ENCODE peak calls at places on chromosomes 1 and 21, in four cellular contexts. One of them, this sample, is unnamed.

GRCh38 chr21:39696196-39696595 is 48.8 kb upstream of the IGSF5 start:
- DNase-seq in uterus: no peak
- DNase-seq in activated CD4-positive, alpha-beta T cell treated with anti-CD3 and anti-CD28 coated beads for 24 hours: no peak
- DNase-seq in stimulated activated CD4-positive, alpha-beta T cell treated with anti-CD3 and anti-CD28 coated beads, Interleukin-2, amount 100 ng/mL, for 24 hours: no peak
- DNase-seq in this sample: no peak

GRCh38 chr1:90725961-90726715 is 9.0 kb upstream of the BARHL2 start:
- DNase-seq in stimulated activated CD4-positive, alpha-beta T cell treated with anti-CD3 and anti-CD28 coated beads, Interleukin-2, amount 100 ng/mL, for 24 hours: no peak
- DNase-seq in uterus: no peak
- DNase-seq in activated CD4-positive, alpha-beta T cell treated with anti-CD3 and anti-CD28 coated beads for 24 hours: no peak
- DNase-seq in this sample: no peak

GRCh38 chr1:3034728-3035610 is 13.7 kb downstream of the ACTRT2 start:
- DNase-seq in uterus: no peak
- DNase-seq in activated CD4-positive, alpha-beta T cell treated with anti-CD3 and anti-CD28 coated beads for 24 hours: no peak
- DNase-seq in stimulated activated CD4-positive, alpha-beta T cell treated with anti-CD3 and anti-CD28 coated beads, Interleukin-2, amount 100 ng/mL, for 24 hours: no peak
- DNase-seq in this sample: no peak

GRCh38 chr1:207603777-207604176 is 41.2 kb upstream of the CR1L start:
- DNase-seq in activated CD4-positive, alpha-beta T cell treated with anti-CD3 and anti-CD28 coated beads for 24 hours: no peak
- DNase-seq in uterus: no peak
- DNase-seq in stimulated activated CD4-positive, alpha-beta T cell treated with anti-CD3 and anti-CD28 coated beads, Interleukin-2, amount 100 ng/mL, for 24 hours: no peak
- DNase-seq in this sample: no peak

GRCh38 chr1:6001992-6002576 is 9.9 kb upstream of the NPHP4 start:
- DNase-seq in uterus: no peak
- DNase-seq in stimulated activated CD4-positive, alpha-beta T cell treated with anti-CD3 and anti-CD28 coated beads, Interleukin-2, amount 100 ng/mL, for 24 hours: no peak
- DNase-seq in activated CD4-positive, alpha-beta T cell treated with anti-CD3 and anti-CD28 coated beads for 24 hours: no peak
- DNase-seq in this sample: no peak

GRCh38 chr1:170012920-170013319 is 61.6 kb downstream of the KIFAP3 start:
- DNase-seq in stimulated activated CD4-positive, alpha-beta T cell treated with anti-CD3 and anti-CD28 coated beads, Interleukin-2, amount 100 ng/mL, for 24 hours: no peak
- DNase-seq in activated CD4-positive, alpha-beta T cell treated with anti-CD3 and anti-CD28 coated beads for 24 hours: no peak
- DNase-seq in uterus: no peak
- DNase-seq in this sample: no peak

GRCh38 chr1:39988618-39989343 is 33.8 kb downstream of the MFSD2A start:
- DNase-seq in uterus: no peak
- DNase-seq in activated CD4-positive, alpha-beta T cell treated with anti-CD3 and anti-CD28 coated beads for 24 hours: no peak
- DNase-seq in stimulated activated CD4-positive, alpha-beta T cell treated with anti-CD3 and anti-CD28 coated beads, Interleukin-2, amount 100 ng/mL, for 24 hours: no peak
- DNase-seq in this sample: no peak

GRCh38 chr1:150012611-150013010 is 2.1 kb upstream of the OTUD7B start:
- DNase-seq in stimulated activated CD4-positive, alpha-beta T cell treated with anti-CD3 and anti-CD28 coated beads, Interleukin-2, amount 100 ng/mL, for 24 hours: no peak
- DNase-seq in uterus: no peak
- DNase-seq in activated CD4-positive, alpha-beta T cell treated with anti-CD3 and anti-CD28 coated beads for 24 hours: no peak
- DNase-seq in this sample: no peak

GRCh38 chr1:228274452-228275153 is 66.8 kb downstream of the OBSCN start:
- DNase-seq in uterus: peak
- DNase-seq in stimulated activated CD4-positive, alpha-beta T cell treated with anti-CD3 and anti-CD28 coated beads, Interleukin-2, amount 100 ng/mL, for 24 hours: no peak
- DNase-seq in activated CD4-positive, alpha-beta T cell treated with anti-CD3 and anti-CD28 coated beads for 24 hours: no peak
- DNase-seq in this sample: no peak

GRCh38 chr1:173333581-173333980 is 126.5 kb upstream of the TNFSF4 start:
- DNase-seq in stimulated activated CD4-positive, alpha-beta T cell treated with anti-CD3 and anti-CD28 coated beads, Interleukin-2, amount 100 ng/mL, for 24 hours: no peak
- DNase-seq in uterus: no peak
- DNase-seq in activated CD4-positive, alpha-beta T cell treated with anti-CD3 and anti-CD28 coated beads for 24 hours: no peak
- DNase-seq in this sample: no peak

GRCh38 chr1:180415985-180416633 is 86.3 kb downstream of the ACBD6 start:
- DNase-seq in stimulated activated CD4-positive, alpha-beta T cell treated with anti-CD3 and anti-CD28 coated beads, Interleukin-2, amount 100 ng/mL, for 24 hours: no peak
- DNase-seq in uterus: no peak
- DNase-seq in activated CD4-positive, alpha-beta T cell treated with anti-CD3 and anti-CD28 coated beads for 24 hours: no peak
- DNase-seq in this sample: no peak

GRCh38 chr1:155086182-155086741 is 7.6 kb downstream of the EFNA3 start:
- DNase-seq in stimulated activated CD4-positive, alpha-beta T cell treated with anti-CD3 and anti-CD28 coated beads, Interleukin-2, amount 100 ng/mL, for 24 hours: peak
- DNase-seq in uterus: peak
- DNase-seq in activated CD4-positive, alpha-beta T cell treated with anti-CD3 and anti-CD28 coated beads for 24 hours: peak
- DNase-seq in this sample: peak

GRCh38 chr1:119321661-119322419 is 46.7 kb upstream of the HAO2 start:
- DNase-seq in stimulated activated CD4-positive, alpha-beta T cell treated with anti-CD3 and anti-CD28 coated beads, Interleukin-2, amount 100 ng/mL, for 24 hours: no peak
- DNase-seq in activated CD4-positive, alpha-beta T cell treated with anti-CD3 and anti-CD28 coated beads for 24 hours: no peak
- DNase-seq in uterus: no peak
- DNase-seq in this sample: no peak

GRCh38 chr1:76425843-76426145 is 351.2 kb downstream of the ST6GALNAC3 start:
- DNase-seq in activated CD4-positive, alpha-beta T cell treated with anti-CD3 and anti-CD28 coated beads for 24 hours: no peak
- DNase-seq in stimulated activated CD4-positive, alpha-beta T cell treated with anti-CD3 and anti-CD28 coated beads, Interleukin-2, amount 100 ng/mL, for 24 hours: no peak
- DNase-seq in uterus: no peak
- DNase-seq in this sample: no peak

GRCh38 chr1:206753141-206753540 is 17.4 kb upstream of the IL19 start:
- DNase-seq in uterus: no peak
- DNase-seq in activated CD4-positive, alpha-beta T cell treated with anti-CD3 and anti-CD28 coated beads for 24 hours: no peak
- DNase-seq in stimulated activated CD4-positive, alpha-beta T cell treated with anti-CD3 and anti-CD28 coated beads, Interleukin-2, amount 100 ng/mL, for 24 hours: no peak
- DNase-seq in this sample: no peak